ENCODE peak calls at places on chromosomes 7 and 10, in four cellular contexts. One of them, this sample, is unnamed.

GRCh38 chr7:24723178-24723530 is 34.1 kb downstream of the GSDME start:
- DNase-seq in neural crest cell: no peak
- DNase-seq in OCI-LY7: peak; percentile 34
- DNase-seq in lung: no peak
- DNase-seq in this sample: no peak

GRCh38 chr7:47449810-47450586 is 131.9 kb downstream of the TNS3 start:
- DNase-seq in neural crest cell: no peak
- DNase-seq in OCI-LY7: no peak
- DNase-seq in lung: no peak
- DNase-seq in this sample: no peak

GRCh38 chr7:157496426-157497275 is 159.8 kb downstream of the DNAJB6 start:
- DNase-seq in neural crest cell: no peak
- DNase-seq in OCI-LY7: no peak
- DNase-seq in lung: no peak
- DNase-seq in this sample: no peak

GRCh38 chr10:5575144-5575481 is 50.4 kb downstream of the CALML3 start:
- DNase-seq in neural crest cell: no peak
- DNase-seq in OCI-LY7: no peak
- DNase-seq in lung: no peak
- DNase-seq in this sample: no peak

GRCh38 chr7:158488225-158488889 is 99.3 kb downstream of the PTPRN2 start:
- DNase-seq in neural crest cell: no peak
- DNase-seq in OCI-LY7: no peak
- DNase-seq in lung: no peak
- DNase-seq in this sample: no peak

GRCh38 chr7:51351661-51352060 is 35.1 kb upstream of the COBL start:
- DNase-seq in neural crest cell: no peak
- DNase-seq in OCI-LY7: no peak
- DNase-seq in lung: no peak
- DNase-seq in this sample: no peak

GRCh38 chr7:83547526-83547925 is 101.4 kb downstream of the SEMA3E start:
- DNase-seq in neural crest cell: no peak
- DNase-seq in OCI-LY7: no peak
- DNase-seq in lung: peak; percentile 45
- DNase-seq in this sample: no peak

GRCh38 chr10:116996994-116997393 is 8.0 kb downstream of the SHTN1 start:
- DNase-seq in neural crest cell: no peak
- DNase-seq in OCI-LY7: no peak
- DNase-seq in lung: no peak
- DNase-seq in this sample: no peak

GRCh38 chr7:100655908-100656674 is at the start of gene ACTL6B:
- DNase-seq in neural crest cell: peak; percentile 80
- DNase-seq in OCI-LY7: no peak
- DNase-seq in lung: no peak
- DNase-seq in this sample: peak; percentile 86

GRCh38 chr7:140640060-140640611 is 477 bp downstream of the DENND2A start:
- DNase-seq in neural crest cell: peak; percentile 36
- DNase-seq in OCI-LY7: no peak
- DNase-seq in lung: no peak
- DNase-seq in this sample: peak; percentile 51

GRCh38 chr7:112205348-112206237 is 606 bp downstream of the DOCK4 start:
- DNase-seq in neural crest cell: peak; percentile 55
- DNase-seq in OCI-LY7: peak; percentile 45
- DNase-seq in lung: peak; percentile 60
- DNase-seq in this sample: peak; percentile 87

GRCh38 chr7:50347693-50348092 is 43.2 kb downstream of the IKZF1 start:
- DNase-seq in neural crest cell: no peak
- DNase-seq in OCI-LY7: no peak
- DNase-seq in lung: no peak
- DNase-seq in this sample: no peak

GRCh38 chr7:157479326-157479725 is 142.5 kb downstream of the DNAJB6 start:
- DNase-seq in neural crest cell: no peak
- DNase-seq in OCI-LY7: no peak
- DNase-seq in lung: no peak
- DNase-seq in this sample: no peak

GRCh38 chr10:43236176-43236850 is 30.6 kb downstream of the RASGEF1A start:
- DNase-seq in neural crest cell: no peak
- DNase-seq in OCI-LY7: no peak
- DNase-seq in lung: no peak
- DNase-seq in this sample: peak; percentile 10

GRCh38 chr10:4670737-4671136 is 155.3 kb upstream of the AKR1E2 start:
- DNase-seq in neural crest cell: no peak
- DNase-seq in OCI-LY7: no peak
- DNase-seq in lung: no peak
- DNase-seq in this sample: no peak

GRCh38 chr10:114173680-114174461 is at the start of gene CCDC186:
- DNase-seq in neural crest cell: peak; percentile 82
- DNase-seq in OCI-LY7: peak; percentile 96
- DNase-seq in lung: peak; percentile 97
- DNase-seq in this sample: peak; percentile 98

GRCh38 chr7:128672927-128673517 is 930 bp downstream of the GARIN1A start:
- DNase-seq in neural crest cell: peak; percentile 23
- DNase-seq in OCI-LY7: peak; percentile 36
- DNase-seq in lung: no peak
- DNase-seq in this sample: no peak

GRCh38 chr10:107520348-107520747 is 355.8 kb upstream of the SORCS1 start:
- DNase-seq in neural crest cell: no peak
- DNase-seq in OCI-LY7: no peak
- DNase-seq in lung: no peak
- DNase-seq in this sample: no peak

GRCh38 chr10:24485299-24485698 is 238.4 kb downstream of the ARHGAP21 start:
- DNase-seq in neural crest cell: no peak
- DNase-seq in OCI-LY7: no peak
- DNase-seq in lung: no peak
- DNase-seq in this sample: no peak

GRCh38 chr10:14688606-14689005 is 86.1 kb downstream of the FAM107B start:
- DNase-seq in neural crest cell: no peak
- DNase-seq in OCI-LY7: no peak
- DNase-seq in lung: no peak
- DNase-seq in this sample: no peak

GRCh38 chr7:17521437-17521836 is 223.0 kb downstream of the AHR start:
- DNase-seq in neural crest cell: no peak
- DNase-seq in OCI-LY7: no peak
- DNase-seq in lung: no peak
- DNase-seq in this sample: no peak

GRCh38 chr10:43961523-43962345 is 313.1 kb upstream of the ZNF32 start:
- DNase-seq in neural crest cell: no peak
- DNase-seq in OCI-LY7: no peak
- DNase-seq in lung: peak; percentile 22
- DNase-seq in this sample: no peak

GRCh38 chr7:148503900-148504487 is 86.6 kb upstream of the C7orf33 start:
- DNase-seq in neural crest cell: no peak
- DNase-seq in OCI-LY7: peak; percentile 47
- DNase-seq in lung: no peak
- DNase-seq in this sample: no peak

GRCh38 chr7:34187908-34188307 is 282.6 kb downstream of the BMPER start:
- DNase-seq in neural crest cell: no peak
- DNase-seq in OCI-LY7: no peak
- DNase-seq in lung: no peak
- DNase-seq in this sample: no peak

GRCh38 chr10:19952611-19953010 is 136.4 kb downstream of the PLXDC2 start:
- DNase-seq in neural crest cell: no peak
- DNase-seq in OCI-LY7: no peak
- DNase-seq in lung: no peak
- DNase-seq in this sample: no peak

GRCh38 chr7:85890244-85890811 is 703.5 kb upstream of the SEMA3D start:
- DNase-seq in neural crest cell: no peak
- DNase-seq in OCI-LY7: peak; percentile 66
- DNase-seq in lung: no peak
- DNase-seq in this sample: no peak

GRCh38 chr7:90407484-90407821 is 4.2 kb downstream of the CLDN12 start:
- DNase-seq in neural crest cell: no peak
- DNase-seq in OCI-LY7: no peak
- DNase-seq in lung: no peak
- DNase-seq in this sample: no peak

GRCh38 chr7:109111086-109111485 is 541.4 kb downstream of the DNAJB9 start:
- DNase-seq in neural crest cell: no peak
- DNase-seq in OCI-LY7: no peak
- DNase-seq in lung: no peak
- DNase-seq in this sample: no peak

GRCh38 chr10:133258066-133258817 is 18.4 kb downstream of the ADAM8 start:
- DNase-seq in neural crest cell: no peak
- DNase-seq in OCI-LY7: peak; percentile 34
- DNase-seq in lung: peak; percentile 69
- DNase-seq in this sample: no peak

GRCh38 chr7:73921623-73922528 is 60.9 kb downstream of the TMEM270 start:
- DNase-seq in neural crest cell: no peak
- DNase-seq in OCI-LY7: no peak
- DNase-seq in lung: no peak
- DNase-seq in this sample: peak; percentile 85

GRCh38 chr10:36634916-36635315 is 490.5 kb upstream of the ANKRD30A start:
- DNase-seq in neural crest cell: no peak
- DNase-seq in OCI-LY7: no peak
- DNase-seq in lung: no peak
- DNase-seq in this sample: no peak

GRCh38 chr7:138431517-138431916 is 28.5 kb upstream of the TRIM24 start:
- DNase-seq in neural crest cell: no peak
- DNase-seq in OCI-LY7: peak; percentile 2
- DNase-seq in lung: no peak
- DNase-seq in this sample: no peak

GRCh38 chr10:12471135-12471534 is 121.8 kb downstream of the CAMK1D start:
- DNase-seq in neural crest cell: no peak
- DNase-seq in OCI-LY7: no peak
- DNase-seq in lung: no peak
- DNase-seq in this sample: no peak